ENCODE peak calls at places on chromosomes 11 and 22, in six cellular contexts. X is A549, I is K562, G is HepG2, F is HCT116, R is GM12878. M is an unnamed sample.

GRCh38 chr11:29093416-29093815 is 923.4 kb downstream of the KCNA4 start:
- DNase-seq in F (no peak), X (peak), R (no peak), G (peak), I (no peak), M (no peak)

GRCh38 chr11:47415091-47415854 is 6.9 kb downstream of the SLC39A13 start:
- DNase-seq in X (no peak), R (no peak), G (no peak), F (no peak), I (no peak), M (no peak)

GRCh38 chr11:131745405-131745804 is 375.0 kb downstream of the NTM start:
- DNase-seq in X (no peak), I (no peak), R (no peak), G (no peak), F (no peak), M (no peak)

GRCh38 chr11:1760351-1761109 is 3.2 kb downstream of the CTSD start:
- DNase-seq in F (no peak), I (no peak), X (no peak), R (no peak), G (no peak), M (no peak)

GRCh38 chr11:27120211-27120610 is 79.6 kb downstream of the BBOX1 start:
- DNase-seq in R (no peak), F (no peak), X (no peak), I (no peak), G (no peak), M (no peak)

GRCh38 chr11:125939081-125939521 is 6.7 kb upstream of the VSIG10L2 start:
- DNase-seq in F (no peak), G (no peak), I (no peak), R (no peak), X (no peak), M (peak)

GRCh38 chr11:68839953-68840641 is 1.6 kb downstream of the CPT1A start:
- DNase-seq in R (no peak), G (no peak), I (peak), X (no peak), F (no peak), M (no peak)

GRCh38 chr22:44181033-44181911 is 547 bp downstream of the PARVG start:
- DNase-seq in X (no peak), F (no peak), R (no peak), I (no peak), G (no peak), M (no peak)

GRCh38 chr11:11876458-11876857 is 34.7 kb downstream of the USP47 start:
- DNase-seq in F (peak), X (no peak), G (peak), R (no peak), I (peak), M (no peak)

GRCh38 chr11:61679893-61680621 is at the start of gene DAGLA:
- DNase-seq in I (peak), G (peak), X (peak), F (no peak), R (no peak), M (peak)

GRCh38 chr22:24176630-24177029 is 4.7 kb upstream of the SUSD2 start:
- DNase-seq in I (no peak), X (no peak), F (no peak), R (no peak), G (no peak), M (no peak)

GRCh38 chr11:35045219-35045819 is 93.7 kb upstream of the CD44 start:
- DNase-seq in I (no peak), G (peak), X (no peak), F (no peak), R (no peak), M (no peak)

GRCh38 chr22:42072606-42073330 is 1.3 kb upstream of the PHETA2 start:
- DNase-seq in R (no peak), I (no peak), X (no peak), F (no peak), G (no peak), M (no peak)

GRCh38 chr11:1048375-1049070 is 12.0 kb upstream of the MUC6 start:
- DNase-seq in F (no peak), G (no peak), X (no peak), R (no peak), I (no peak), M (no peak)

GRCh38 chr22:28710112-28710888 is 30.7 kb upstream of the TTC28 start:
- DNase-seq in G (peak), F (no peak), R (no peak), X (no peak), I (no peak), M (no peak)

GRCh38 chr11:75524576-75525432 is 937 bp downstream of the GDPD5 start:
- DNase-seq in R (no peak), I (peak), G (no peak), F (no peak), X (peak), M (no peak)

GRCh38 chr22:21948824-21949568 is 3.7 kb downstream of the PPM1F start:
- DNase-seq in I (no peak), R (no peak), X (no peak), G (no peak), F (no peak), M (no peak)

GRCh38 chr11:63813563-63814382 is 517 bp downstream of the SPINDOC start:
- DNase-seq in I (peak), R (no peak), X (peak), G (no peak), F (no peak), M (peak)

GRCh38 chr11:63816732-63817131 is 3.5 kb downstream of the SPINDOC start:
- DNase-seq in I (no peak), F (no peak), X (no peak), G (no peak), R (no peak), M (no peak)

GRCh38 chr11:63811522-63811921 is 1.7 kb upstream of the SPINDOC start:
- DNase-seq in G (no peak), F (no peak), R (no peak), I (no peak), X (no peak), M (no peak)

GRCh38 chr11:63814383-63814736 is 1.1 kb downstream of the SPINDOC start:
- DNase-seq in G (no peak), X (no peak), R (no peak), I (no peak), F (no peak), M (no peak)

GRCh38 chr11:63813035-63813562 is at the start of gene SPINDOC:
- DNase-seq in F (no peak), G (peak), R (no peak), X (peak), I (peak), M (no peak)
- TF ChIP-seq MAX in F (peak), G (peak), R (no peak), X (peak), I (peak), M (peak)

GRCh38 chr11:84947070-84947469 is 680.1 kb downstream of the DLG2 start:
- DNase-seq in G (no peak), X (no peak), I (no peak), F (no peak), R (no peak), M (no peak)

GRCh38 chr11:84947970-84948600 is 679.1 kb downstream of the DLG2 start:
- DNase-seq in X (no peak), R (no peak), F (no peak), I (no peak), G (no peak), M (no peak)
- TF ChIP-seq RAD21 in X (no peak), R (no peak), F (no peak), I (no peak), G (no peak), M (no peak)

DNA sequence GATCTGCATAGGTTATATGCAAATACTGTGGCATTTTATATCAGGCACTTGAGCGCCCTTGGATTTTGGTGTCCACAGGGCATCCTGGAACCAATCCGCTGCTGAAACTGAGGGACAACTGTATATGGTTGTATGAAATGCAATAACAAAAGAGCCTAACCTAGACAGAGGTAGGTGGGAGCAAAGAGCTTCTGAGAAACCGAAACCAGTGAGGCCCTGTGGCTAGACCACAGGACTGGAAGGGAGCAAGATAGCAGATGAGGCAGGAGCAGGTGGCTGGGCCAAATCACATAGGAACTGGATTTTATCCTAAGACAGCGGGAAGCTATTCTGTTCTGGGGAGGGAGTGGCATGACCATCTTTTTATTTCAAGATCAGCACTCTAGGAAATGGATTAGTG is 30.1 kb downstream of the RCN1 start:
- DNase-seq in X (no peak), R (no peak), F (no peak), G (no peak), I (no peak), M (no peak)
- TF ChIP-seq CEBPB in X (no peak), R (no peak), F (no peak), G (no peak), I (no peak), M (no peak)

GRCh38 chr11:120613264-120614226 is 102.0 kb downstream of the GRIK4 start:
- DNase-seq in F (no peak), X (no peak), G (no peak), I (no peak), R (peak), M (no peak)
- TF ChIP-seq MAX in F (no peak), X (no peak), G (no peak), I (no peak), R (no peak), M (no peak)

M was measured in H1.